ENCODE peak calls at places on chromosomes 16 and 17, in five cellular contexts. C is CMK, M is hippocampal formation, K is astrocyte of the cerebellum, W is colonic mucosa. V is an unnamed sample.

GRCh38 chr16:50804290-50804907 is 62.5 kb downstream of the CYLD start:
- DNase-seq in W (no peak), M (no peak), C (no peak), K (no peak), V (no peak)

GRCh38 chr16:1723450-1724147 is 17.6 kb downstream of the MAPK8IP3 start:
- DNase-seq in K (no peak), W (peak; percentile 69), C (no peak), M (peak; percentile 36), V (no peak)

GRCh38 chr16:89485701-89486246 is 4.6 kb downstream of the ANKRD11 start:
- DNase-seq in C (no peak), K (no peak), W (no peak), M (no peak), V (no peak)

GRCh38 chr16:75929056-75929455 is 202.8 kb upstream of the CPHXL start:
- DNase-seq in C (no peak), M (no peak), K (no peak), W (no peak), V (no peak)

GRCh38 chr17:77352996-77353395 is 212.2 kb downstream of the SEC14L1 start:
- DNase-seq in K (no peak), M (no peak), W (peak; percentile 16), C (no peak), V (peak; percentile 30)

GRCh38 chr16:56275076-56275475 is 83.8 kb downstream of the GNAO1 start:
- DNase-seq in K (no peak), W (no peak), C (no peak), M (no peak), V (no peak)

GRCh38 chr17:557371-557770 is 157.3 kb downstream of the VPS53 start:
- DNase-seq in C (no peak), W (no peak), K (no peak), M (no peak), V (no peak)

GRCh38 chr16:27787661-27788060 is 237.7 kb downstream of the KATNIP start:
- DNase-seq in K (no peak), M (no peak), C (no peak), W (no peak), V (no peak)